ENCODE peak calls at places on chromosome 14, in six cellular contexts. M is CD8-positive, alpha-beta T cell; A is sigmoid colon; Z is GM23248; D is lung; E is H9. P is an unnamed sample.

GRCh38 chr14:57486767-57487379 is 6.8 kb downstream of the CCDC198 start:
- DNase-seq in D (no peak), Z (peak; percentile 62), E (no peak), M (no peak), A (no peak), P (no peak)

GRCh38 chr14:94373708-94374107 is 14.7 kb downstream of the SERPINA1 start:
- DNase-seq in D (no peak), A (peak; percentile 73), E (no peak), Z (peak; percentile 99), M (no peak), P (no peak)

GRCh38 chr14:88005978-88006851 is 1.3 kb downstream of the GPR65 start:
- DNase-seq in E (no peak), Z (no peak), A (no peak), M (peak; percentile 82), D (no peak), P (peak; percentile 93)

GRCh38 chr14:40762685-40763084 is 844.0 kb upstream of the LRFN5 start:
- DNase-seq in E (no peak), D (no peak), A (no peak), M (no peak), Z (no peak), P (no peak)

GRCh38 chr14:99383457-99384428 is 96.9 kb downstream of the SETD3 start:
- DNase-seq in Z (no peak), E (no peak), D (no peak), A (no peak), M (no peak), P (no peak)

GRCh38 chr14:44898547-44898946 is 63.2 kb downstream of the KLHL28 start:
- DNase-seq in M (no peak), D (no peak), E (no peak), Z (peak; percentile 65), A (no peak), P (no peak)

GRCh38 chr14:95452890-95453712 is 63.3 kb downstream of the SYNE3 start:
- DNase-seq in Z (no peak), A (no peak), M (no peak), E (no peak), D (no peak), P (no peak)

GRCh38 chr14:24513009-24513408 is 4.9 kb upstream of the CMA1 start:
- DNase-seq in A (no peak), D (no peak), Z (peak; percentile 8), M (no peak), E (no peak), P (no peak)

GRCh38 chr14:75147423-75148071 is 20.7 kb upstream of the NEK9 start:
- DNase-seq in E (peak; percentile 75), D (peak; percentile 68), Z (peak; percentile 84), A (peak; percentile 92), M (no peak), P (peak; percentile 40)

GRCh38 chr14:32883189-32883588 is 55.5 kb upstream of the NPAS3 start:
- DNase-seq in M (no peak), A (no peak), E (no peak), D (no peak), Z (no peak), P (no peak)

GRCh38 chr14:68762944-68763831 is 29.7 kb downstream of the ZFP36L1 start:
- DNase-seq in E (peak; percentile 75), D (peak; percentile 52), M (no peak), Z (peak; percentile 92), A (peak; percentile 84), P (no peak)

GRCh38 chr14:63949696-63950095 is 96.9 kb downstream of the SYNE2 start:
- DNase-seq in E (no peak), A (no peak), Z (peak; percentile 33), D (no peak), M (no peak), P (no peak)

GRCh38 chr14:54348001-54348611 is 48.7 kb upstream of the CDKN3 start:
- DNase-seq in A (no peak), Z (peak; percentile 65), D (no peak), M (no peak), E (no peak), P (no peak)

GRCh38 chr14:29601559-29602109 is 326.0 kb downstream of the PRKD1 start:
- DNase-seq in Z (peak; percentile 4), E (no peak), D (no peak), M (no peak), A (no peak), P (no peak)

GRCh38 chr14:74902941-74903705 is 19.9 kb downstream of the RPS6KL1 start:
- DNase-seq in Z (no peak), M (no peak), D (no peak), E (no peak), A (no peak), P (no peak)

GRCh38 chr14:102928412-102929348 is 6.2 kb downstream of the AMN start:
- DNase-seq in E (peak; percentile 88), A (no peak), D (peak; percentile 90), M (peak; percentile 88), Z (peak; percentile 55), P (peak; percentile 75)

GRCh38 chr14:54606178-54606577 is 39.2 kb downstream of the SAMD4A start:
- DNase-seq in Z (peak; percentile 69), E (peak; percentile 60), A (no peak), M (no peak), D (no peak), P (no peak)

GRCh38 chr14:53444677-53445312 is 291.7 kb upstream of the DDHD1 start:
- DNase-seq in M (no peak), D (no peak), E (no peak), A (no peak), Z (no peak), P (no peak)

DNA sequence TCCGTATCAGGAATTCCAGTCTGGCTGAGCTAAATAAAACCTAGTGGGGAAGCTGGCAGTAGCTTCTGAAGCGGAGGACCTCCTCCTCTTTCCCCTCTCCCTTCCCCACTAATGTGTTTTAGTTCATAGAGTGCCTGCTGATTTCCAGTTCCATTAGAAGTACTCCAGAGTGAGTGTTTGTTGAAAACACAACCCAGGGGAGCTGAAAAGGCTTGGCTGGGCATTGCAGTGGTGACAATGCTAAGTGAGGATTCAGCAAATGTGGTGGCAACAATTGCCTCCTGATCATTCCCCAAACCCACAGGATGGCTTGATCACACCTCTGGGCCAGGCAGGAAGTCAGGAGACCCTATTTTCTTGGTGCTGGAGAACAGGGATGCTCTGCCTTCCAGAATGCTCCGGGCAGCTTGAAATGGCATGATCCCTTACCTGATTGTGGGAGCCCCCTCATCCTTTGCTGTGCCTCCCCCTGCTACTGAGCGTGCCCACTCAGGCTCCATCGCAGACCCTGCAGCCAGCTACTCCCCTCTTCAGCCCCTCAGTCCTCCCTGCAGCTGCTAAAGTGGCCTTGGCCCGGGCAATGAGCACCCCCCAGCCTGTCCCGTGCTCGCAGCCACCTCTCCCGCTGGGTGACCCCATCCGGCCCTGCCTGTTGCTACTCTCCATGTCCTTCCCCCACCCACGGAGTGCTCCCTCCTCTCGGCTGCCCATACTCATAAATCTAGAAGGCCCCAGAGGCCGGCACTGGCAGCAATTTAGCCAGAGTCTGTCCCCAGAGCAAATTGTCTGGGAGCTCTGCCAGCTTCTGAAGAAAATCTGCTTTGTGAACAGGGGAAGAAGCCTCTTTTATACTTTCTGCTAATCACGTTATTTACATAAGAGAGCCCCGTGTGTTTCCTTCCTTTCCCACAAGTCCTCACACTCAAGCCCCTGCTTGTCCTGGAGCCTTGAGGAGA is 143.9 kb upstream of the FRMD6 start:
- DNase-seq in Z (peak; percentile 66), E (no peak), D (peak; percentile 34), A (peak; percentile 89), M (no peak), P (no peak)
- H3K27ac ChIP-seq in Z (no peak overlapping the region), E (no peak overlapping the region), D (no peak overlapping the region), A (peak overlapping the region; percentile 71), M (no peak overlapping the region), P (no peak overlapping the region)

DNA sequence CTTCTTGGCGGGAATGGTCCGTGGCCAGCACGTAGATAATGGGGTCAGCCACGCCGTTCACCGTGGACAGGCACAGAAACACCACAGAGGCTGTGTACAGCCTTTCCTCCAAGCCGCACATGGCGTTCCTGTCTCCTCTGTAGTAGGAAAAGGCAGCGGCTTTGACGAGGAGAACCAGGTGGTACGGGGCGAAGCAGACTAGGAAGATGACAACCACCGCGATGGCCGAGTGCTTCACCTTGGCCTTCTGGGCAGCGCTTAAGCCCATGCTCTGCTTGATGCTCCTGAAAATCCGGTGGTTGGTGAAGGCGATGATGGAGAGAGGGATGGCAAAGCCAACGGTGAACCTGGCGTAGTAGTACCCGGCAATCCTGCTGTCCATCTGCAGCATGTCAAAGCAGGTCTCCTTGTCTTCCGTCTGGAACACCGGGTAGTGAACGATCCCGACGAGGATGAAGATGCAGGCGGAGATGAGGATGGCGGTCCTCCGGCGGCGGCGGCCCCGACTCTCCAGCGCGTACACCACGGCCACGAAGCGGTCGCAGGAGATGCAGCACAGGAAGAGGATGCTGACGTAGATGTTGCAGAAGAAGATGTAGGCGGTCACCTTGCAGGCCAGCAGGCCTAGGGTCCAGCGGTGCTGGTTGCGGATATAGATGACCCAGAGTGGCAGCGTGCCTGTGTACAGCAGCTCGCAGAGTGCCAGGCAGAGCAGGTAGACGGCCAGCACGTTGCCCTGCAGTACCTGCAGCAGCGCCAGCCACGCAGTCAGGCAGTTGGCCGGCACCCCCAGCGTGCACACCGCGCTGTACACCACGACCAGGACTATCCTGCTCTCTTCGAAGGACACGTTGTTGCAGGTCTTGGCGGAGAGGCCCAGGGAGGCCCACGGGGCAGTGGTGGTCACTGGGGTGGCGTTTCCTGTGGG is 13.8 kb downstream of the GPR132 start:
- DNase-seq in D (no peak), Z (no peak), M (no peak), E (no peak), A (no peak), P (no peak)
- H3K4me1 ChIP-seq in D (no peaks in the 10 kb centered on the region), Z (no peaks in the 10 kb centered on the region), M (no peaks in the 10 kb centered on the region), E (no peaks in the 10 kb centered on the region), A (no peaks in the 10 kb centered on the region), P (peaks cover 3% of the 10 kb centered on the region)

GRCh38 chr14:105465209-105466031 is 9.2 kb upstream of the CRIP2 start:
- DNase-seq in A (no peak), D (peak; percentile 76), E (peak; percentile 69), M (no peak), Z (no peak), P (no peak)
- H3K27ac ChIP-seq in A (no peak overlapping the region), D (peak overlapping the region; percentile 91), E (no peak overlapping the region), M (no peak overlapping the region), Z (no peak overlapping the region), P (no peak overlapping the region)

GRCh38 chr14:77032854-77033621 is 4.5 kb upstream of the IRF2BPL start:
- DNase-seq in D (peak; percentile 93), Z (peak; percentile 98), A (peak; percentile 99), M (peak; percentile 87), E (peak; percentile 82), P (peak; percentile 88)
- H3K4me1 ChIP-seq in D (peaks cover 20% of the 10 kb centered on the region), Z (peaks cover 48% of the 10 kb centered on the region), A (no peaks in the 10 kb centered on the region), M (peaks cover 62% of the 10 kb centered on the region), E (peaks cover 6% of the 10 kb centered on the region), P (peaks cover 79% of the 10 kb centered on the region)

GRCh38 chr14:90677484-90678045 is 138.7 kb downstream of the TTC7B start:
- DNase-seq in A (no peak), E (no peak), Z (peak; percentile 77), D (no peak), M (no peak), P (peak; percentile 76)

GRCh38 chr14:90678420-90678819 is 137.8 kb downstream of the TTC7B start:
- DNase-seq in A (no peak), D (no peak), Z (peak; percentile 65), M (no peak), E (no peak), P (no peak)

GRCh38 chr14:90678846-90679362 is 137.3 kb downstream of the TTC7B start:
- DNase-seq in Z (no peak), M (no peak), A (no peak), E (no peak), D (no peak), P (no peak)

GRCh38 chr14:90681889-90682429 is 134.3 kb downstream of the TTC7B start:
- DNase-seq in E (no peak), A (no peak), Z (no peak), M (no peak), D (no peak), P (no peak)

GRCh38 chr14:90682615-90683014 is 133.6 kb downstream of the TTC7B start:
- DNase-seq in A (no peak), E (no peak), M (no peak), D (no peak), Z (no peak), P (no peak)
- H3K27ac ChIP-seq in A (no peak overlapping the region), E (no peak overlapping the region), M (no peak overlapping the region), D (no peak overlapping the region), Z (no peak overlapping the region), P (no peak overlapping the region)

GRCh38 chr14:71432334-71432733 is 499.9 kb upstream of the RGS6 start:
- DNase-seq in M (no peak), E (no peak), D (no peak), A (no peak), Z (no peak), P (no peak)
- H3K4me1 ChIP-seq in M (no peaks in the 10 kb centered on the region), E (no peaks in the 10 kb centered on the region), D (no peaks in the 10 kb centered on the region), A (no peaks in the 10 kb centered on the region), Z (no peaks in the 10 kb centered on the region), P (peaks cover under 1% of the 10 kb centered on the region)

P was measured in CD4-positive, CD25-positive, alpha-beta regulatory T cell.